ENCODE peak calls at places on chromosomes 7 and 10, in four cellular contexts. Q, U, E and B are unnamed samples.

GRCh38 chr7:101140339-101140699 is 13.4 kb downstream of the SERPINE1 start:
- DNase-seq in Q (no peak), E (no peak), U (no peak), B (peak; percentile 67)

GRCh38 chr10:110221721-110222261 is 14.4 kb downstream of the MXI1 start:
- DNase-seq in E (no peak), Q (peak; percentile 80), U (peak; percentile 88), B (peak; percentile 97)

GRCh38 chr7:108146070-108146842 is 16.1 kb upstream of the LAMB4 start:
- DNase-seq in E (peak; percentile 37), U (peak; percentile 69), Q (peak; percentile 26), B (peak; percentile 89)

GRCh38 chr10:2620827-2621521 is 446.4 kb upstream of the PFKP start:
- DNase-seq in E (no peak), Q (no peak), U (no peak), B (no peak)

GRCh38 chr10:127012769-127013152 is 107.5 kb downstream of the DOCK1 start:
- DNase-seq in U (no peak), E (peak; percentile 24), Q (no peak), B (peak; percentile 7)

GRCh38 chr7:996089-996872 is 13.3 kb downstream of the CYP2W1 start:
- DNase-seq in U (no peak), E (no peak), Q (no peak), B (no peak)

GRCh38 chr10:76871697-76872295 is 765.8 kb downstream of the KCNMA1 start:
- DNase-seq in U (no peak), E (no peak), Q (no peak), B (no peak)

GRCh38 chr10:44071479-44071878 is 313.4 kb downstream of the CXCL12 start:
- DNase-seq in E (no peak), U (no peak), Q (no peak), B (peak; percentile 81)

GRCh38 chr10:35012781-35013180 is 77.4 kb downstream of the CUL2 start:
- DNase-seq in U (no peak), E (no peak), Q (no peak), B (no peak)

GRCh38 chr10:22655312-22655973 is 58.9 kb downstream of the PIP4K2A start:
- DNase-seq in U (peak; percentile 42), E (no peak), Q (no peak), B (peak; percentile 88)

GRCh38 chr7:38310601-38311057 is 37.2 kb upstream of the TARP start:
- DNase-seq in Q (peak; percentile 52), U (no peak), E (no peak), B (peak; percentile 41)

GRCh38 chr10:69344591-69345244 is 66.4 kb downstream of the HK1 start:
- DNase-seq in E (no peak), U (no peak), Q (no peak), B (no peak)

GRCh38 chr7:106982415-106982814 is 62.1 kb upstream of the PRKAR2B start:
- DNase-seq in Q (no peak), E (no peak), U (no peak), B (no peak)

GRCh38 chr7:9200666-9201065 is 767.3 kb downstream of the NXPH1 start:
- DNase-seq in Q (no peak), E (no peak), U (no peak), B (no peak)

GRCh38 chr10:49083256-49083655 is 32.1 kb downstream of the VSTM4 start:
- DNase-seq in U (no peak), E (no peak), Q (no peak), B (peak; percentile 32)

GRCh38 chr7:50205011-50205410 is 99.5 kb upstream of the IKZF1 start:
- DNase-seq in U (no peak), E (no peak), Q (no peak), B (no peak)

GRCh38 chr10:95547791-95548435 is 13.3 kb downstream of the SORBS1 start:
- DNase-seq in U (no peak), E (no peak), Q (no peak), B (no peak)

GRCh38 chr10:32454148-32454547 is 8.2 kb downstream of the CCDC7 start:
- DNase-seq in E (no peak), Q (no peak), U (no peak), B (peak; percentile 8)

GRCh38 chr10:122473116-122473515 is 11.8 kb downstream of the HTRA1 start:
- DNase-seq in Q (no peak), U (no peak), E (no peak), B (no peak)

GRCh38 chr7:80243425-80243824 is 108.8 kb downstream of the GNAI1 start:
- DNase-seq in Q (no peak), E (no peak), U (no peak), B (no peak)

GRCh38 chr10:128475686-128476410 is 349.6 kb upstream of the MKI67 start:
- DNase-seq in U (no peak), E (no peak), Q (no peak), B (no peak)

GRCh38 chr10:33160151-33160550 is 174.3 kb downstream of the NRP1 start:
- DNase-seq in E (no peak), Q (no peak), U (no peak), B (no peak)

GRCh38 chr7:27295236-27295635 is 52.6 kb downstream of the EVX1 start:
- DNase-seq in U (no peak), E (no peak), Q (no peak), B (no peak)

GRCh38 chr7:11786186-11786585 is 45.8 kb downstream of the THSD7A start:
- DNase-seq in E (no peak), U (peak; percentile 73), Q (no peak), B (no peak)

GRCh38 chr10:79056736-79057391 is 11.9 kb upstream of the ZMIZ1 start:
- DNase-seq in U (no peak), E (no peak), Q (no peak), B (no peak)